ENCODE peak calls at places on chromosomes 2 and 18, in nine cellular contexts. One of them, this sample, is unnamed.

GRCh38 chr2:219733746-219734145 is 106.3 kb downstream of the SLC4A3 start:
- DNase-seq in effector CD4-positive, alpha-beta T cell: no peak
- DNase-seq in heart left ventricle: no peak
- DNase-seq in hippocampal formation: no peak
- DNase-seq in ACHN: no peak
- DNase-seq in tibial nerve: no peak
- DNase-seq in OCI-M1: no peak
- DNase-seq in HCEC 1CT: no peak
- DNase-seq in activated CD4-positive, CD25-positive, alpha-beta regulatory T cell: no peak
- DNase-seq in this sample: no peak

GRCh38 chr2:102367331-102367971 is 11.9 kb downstream of the IL18R1 start:
- DNase-seq in effector CD4-positive, alpha-beta T cell: no peak
- DNase-seq in heart left ventricle: no peak
- DNase-seq in hippocampal formation: no peak
- DNase-seq in ACHN: no peak
- DNase-seq in tibial nerve: no peak
- DNase-seq in OCI-M1: no peak
- DNase-seq in HCEC 1CT: no peak
- DNase-seq in activated CD4-positive, CD25-positive, alpha-beta regulatory T cell: no peak
- DNase-seq in this sample: no peak

GRCh38 chr2:11319939-11320338 is 24.5 kb downstream of the ROCK2 start:
- DNase-seq in effector CD4-positive, alpha-beta T cell: no peak
- DNase-seq in heart left ventricle: no peak
- DNase-seq in hippocampal formation: no peak
- DNase-seq in ACHN: no peak
- DNase-seq in tibial nerve: no peak
- DNase-seq in OCI-M1: no peak
- DNase-seq in HCEC 1CT: peak; percentile 68
- DNase-seq in activated CD4-positive, CD25-positive, alpha-beta regulatory T cell: no peak
- DNase-seq in this sample: no peak

GRCh38 chr2:70569559-70569958 is 15.9 kb upstream of the TGFA start:
- DNase-seq in effector CD4-positive, alpha-beta T cell: no peak
- DNase-seq in heart left ventricle: no peak
- DNase-seq in hippocampal formation: no peak
- DNase-seq in ACHN: no peak
- DNase-seq in tibial nerve: no peak
- DNase-seq in OCI-M1: no peak
- DNase-seq in HCEC 1CT: no peak
- DNase-seq in activated CD4-positive, CD25-positive, alpha-beta regulatory T cell: no peak
- DNase-seq in this sample: no peak

GRCh38 chr2:68943581-68944568 is 8.8 kb downstream of the GKN2 start:
- DNase-seq in effector CD4-positive, alpha-beta T cell: peak; percentile 44
- DNase-seq in heart left ventricle: peak; percentile 52
- DNase-seq in hippocampal formation: peak; percentile 16
- DNase-seq in ACHN: peak; percentile 80
- DNase-seq in tibial nerve: peak; percentile 80
- DNase-seq in OCI-M1: peak; percentile 65
- DNase-seq in HCEC 1CT: peak; percentile 58
- DNase-seq in activated CD4-positive, CD25-positive, alpha-beta regulatory T cell: no peak
- DNase-seq in this sample: no peak

GRCh38 chr2:11539317-11540147 is 5.7 kb downstream of the GREB1 start:
- DNase-seq in effector CD4-positive, alpha-beta T cell: no peak
- DNase-seq in heart left ventricle: no peak
- DNase-seq in hippocampal formation: no peak
- DNase-seq in ACHN: no peak
- DNase-seq in tibial nerve: peak; percentile 66
- DNase-seq in OCI-M1: no peak
- DNase-seq in HCEC 1CT: no peak
- DNase-seq in activated CD4-positive, CD25-positive, alpha-beta regulatory T cell: no peak
- DNase-seq in this sample: peak; percentile 91

GRCh38 chr2:71452565-71452964 is 796 bp upstream of the DYSF start:
- DNase-seq in effector CD4-positive, alpha-beta T cell: no peak
- DNase-seq in heart left ventricle: peak; percentile 55
- DNase-seq in hippocampal formation: no peak
- DNase-seq in ACHN: peak; percentile 65
- DNase-seq in tibial nerve: no peak
- DNase-seq in OCI-M1: peak; percentile 70
- DNase-seq in HCEC 1CT: peak; percentile 68
- DNase-seq in activated CD4-positive, CD25-positive, alpha-beta regulatory T cell: no peak
- DNase-seq in this sample: peak; percentile 62

GRCh38 chr2:70753978-70754377 is 14.0 kb downstream of the ADD2 start:
- DNase-seq in effector CD4-positive, alpha-beta T cell: no peak
- DNase-seq in heart left ventricle: no peak
- DNase-seq in hippocampal formation: no peak
- DNase-seq in ACHN: no peak
- DNase-seq in tibial nerve: no peak
- DNase-seq in OCI-M1: no peak
- DNase-seq in HCEC 1CT: no peak
- DNase-seq in activated CD4-positive, CD25-positive, alpha-beta regulatory T cell: no peak
- DNase-seq in this sample: no peak

GRCh38 chr2:146982393-146982846 is 862.4 kb upstream of the ACVR2A start:
- DNase-seq in effector CD4-positive, alpha-beta T cell: no peak
- DNase-seq in heart left ventricle: no peak
- DNase-seq in hippocampal formation: no peak
- DNase-seq in ACHN: no peak
- DNase-seq in tibial nerve: peak; percentile 16
- DNase-seq in OCI-M1: peak; percentile 38
- DNase-seq in HCEC 1CT: peak; percentile 98
- DNase-seq in activated CD4-positive, CD25-positive, alpha-beta regulatory T cell: no peak
- DNase-seq in this sample: no peak

GRCh38 chr18:10442551-10442971 is 11.9 kb upstream of the APCDD1 start:
- DNase-seq in effector CD4-positive, alpha-beta T cell: no peak
- DNase-seq in heart left ventricle: no peak
- DNase-seq in hippocampal formation: peak; percentile 69
- DNase-seq in ACHN: no peak
- DNase-seq in tibial nerve: no peak
- DNase-seq in OCI-M1: peak; percentile 55
- DNase-seq in HCEC 1CT: peak; percentile 26
- DNase-seq in activated CD4-positive, CD25-positive, alpha-beta regulatory T cell: no peak
- DNase-seq in this sample: no peak

GRCh38 chr2:30412392-30413321 is 34.4 kb upstream of the LCLAT1 start:
- DNase-seq in effector CD4-positive, alpha-beta T cell: no peak
- DNase-seq in heart left ventricle: peak; percentile 87
- DNase-seq in hippocampal formation: no peak
- DNase-seq in ACHN: no peak
- DNase-seq in tibial nerve: no peak
- DNase-seq in OCI-M1: no peak
- DNase-seq in HCEC 1CT: peak; percentile 27
- DNase-seq in activated CD4-positive, CD25-positive, alpha-beta regulatory T cell: no peak
- DNase-seq in this sample: no peak

GRCh38 chr2:173354601-173355131 is at the start of gene CDCA7:
- DNase-seq in effector CD4-positive, alpha-beta T cell: peak; percentile 9
- DNase-seq in heart left ventricle: peak; percentile 56
- DNase-seq in hippocampal formation: peak; percentile 11
- DNase-seq in ACHN: peak; percentile 81
- DNase-seq in tibial nerve: no peak
- DNase-seq in OCI-M1: peak; percentile 91
- DNase-seq in HCEC 1CT: peak; percentile 66
- DNase-seq in activated CD4-positive, CD25-positive, alpha-beta regulatory T cell: peak; percentile 19
- DNase-seq in this sample: peak; percentile 60

GRCh38 chr18:59954746-59955145 is 55.0 kb downstream of the PMAIP1 start:
- DNase-seq in effector CD4-positive, alpha-beta T cell: no peak
- DNase-seq in heart left ventricle: no peak
- DNase-seq in hippocampal formation: no peak
- DNase-seq in ACHN: no peak
- DNase-seq in tibial nerve: no peak
- DNase-seq in OCI-M1: no peak
- DNase-seq in HCEC 1CT: peak; percentile 61
- DNase-seq in activated CD4-positive, CD25-positive, alpha-beta regulatory T cell: no peak
- DNase-seq in this sample: no peak

GRCh38 chr2:88170472-88170892 is 336 bp downstream of the THNSL2 start:
- DNase-seq in effector CD4-positive, alpha-beta T cell: no peak
- DNase-seq in heart left ventricle: no peak
- DNase-seq in hippocampal formation: peak; percentile 51
- DNase-seq in ACHN: peak; percentile 14
- DNase-seq in tibial nerve: peak; percentile 30
- DNase-seq in OCI-M1: no peak
- DNase-seq in HCEC 1CT: no peak
- DNase-seq in activated CD4-positive, CD25-positive, alpha-beta regulatory T cell: no peak
- DNase-seq in this sample: no peak

GRCh38 chr18:27491772-27492171 is 306.7 kb upstream of the CHST9 start:
- DNase-seq in effector CD4-positive, alpha-beta T cell: no peak
- DNase-seq in heart left ventricle: no peak
- DNase-seq in hippocampal formation: no peak
- DNase-seq in ACHN: no peak
- DNase-seq in tibial nerve: no peak
- DNase-seq in OCI-M1: no peak
- DNase-seq in HCEC 1CT: no peak
- DNase-seq in activated CD4-positive, CD25-positive, alpha-beta regulatory T cell: no peak
- DNase-seq in this sample: no peak

GRCh38 chr2:96551605-96552283 is 15.2 kb downstream of the ARID5A start:
- DNase-seq in effector CD4-positive, alpha-beta T cell: no peak
- DNase-seq in heart left ventricle: no peak
- DNase-seq in hippocampal formation: no peak
- DNase-seq in ACHN: no peak
- DNase-seq in tibial nerve: no peak
- DNase-seq in OCI-M1: no peak
- DNase-seq in HCEC 1CT: no peak
- DNase-seq in activated CD4-positive, CD25-positive, alpha-beta regulatory T cell: no peak
- DNase-seq in this sample: no peak

GRCh38 chr2:37459095-37459981 is 114.9 kb downstream of the QPCT start:
- DNase-seq in effector CD4-positive, alpha-beta T cell: no peak
- DNase-seq in heart left ventricle: no peak
- DNase-seq in hippocampal formation: no peak
- DNase-seq in ACHN: no peak
- DNase-seq in tibial nerve: no peak
- DNase-seq in OCI-M1: peak; percentile 40
- DNase-seq in HCEC 1CT: peak; percentile 87
- DNase-seq in activated CD4-positive, CD25-positive, alpha-beta regulatory T cell: no peak
- DNase-seq in this sample: no peak

GRCh38 chr2:158894078-158894477 is 74.4 kb upstream of the TANC1 start:
- DNase-seq in effector CD4-positive, alpha-beta T cell: no peak
- DNase-seq in heart left ventricle: no peak
- DNase-seq in hippocampal formation: no peak
- DNase-seq in ACHN: no peak
- DNase-seq in tibial nerve: no peak
- DNase-seq in OCI-M1: no peak
- DNase-seq in HCEC 1CT: no peak
- DNase-seq in activated CD4-positive, CD25-positive, alpha-beta regulatory T cell: no peak
- DNase-seq in this sample: no peak

GRCh38 chr2:42458396-42458795 is 35.4 kb downstream of the KCNG3 start:
- DNase-seq in effector CD4-positive, alpha-beta T cell: no peak
- DNase-seq in heart left ventricle: no peak
- DNase-seq in hippocampal formation: no peak
- DNase-seq in ACHN: no peak
- DNase-seq in tibial nerve: no peak
- DNase-seq in OCI-M1: no peak
- DNase-seq in HCEC 1CT: no peak
- DNase-seq in activated CD4-positive, CD25-positive, alpha-beta regulatory T cell: no peak
- DNase-seq in this sample: no peak

GRCh38 chr2:10635430-10635829 is 54.3 kb downstream of the NOL10 start:
- DNase-seq in effector CD4-positive, alpha-beta T cell: no peak
- DNase-seq in heart left ventricle: no peak
- DNase-seq in hippocampal formation: no peak
- DNase-seq in ACHN: no peak
- DNase-seq in tibial nerve: no peak
- DNase-seq in OCI-M1: no peak
- DNase-seq in HCEC 1CT: no peak
- DNase-seq in activated CD4-positive, CD25-positive, alpha-beta regulatory T cell: no peak
- DNase-seq in this sample: no peak

GRCh38 chr2:120638450-120638849 is 97.2 kb upstream of the GLI2 start:
- DNase-seq in effector CD4-positive, alpha-beta T cell: no peak
- DNase-seq in heart left ventricle: no peak
- DNase-seq in hippocampal formation: no peak
- DNase-seq in ACHN: no peak
- DNase-seq in tibial nerve: no peak
- DNase-seq in OCI-M1: no peak
- DNase-seq in HCEC 1CT: no peak
- DNase-seq in activated CD4-positive, CD25-positive, alpha-beta regulatory T cell: no peak
- DNase-seq in this sample: no peak

GRCh38 chr2:234005126-234005525 is 45.4 kb upstream of the SPP2 start:
- DNase-seq in effector CD4-positive, alpha-beta T cell: no peak
- DNase-seq in heart left ventricle: no peak
- DNase-seq in hippocampal formation: no peak
- DNase-seq in ACHN: no peak
- DNase-seq in tibial nerve: no peak
- DNase-seq in OCI-M1: no peak
- DNase-seq in HCEC 1CT: no peak
- DNase-seq in activated CD4-positive, CD25-positive, alpha-beta regulatory T cell: no peak
- DNase-seq in this sample: no peak

GRCh38 chr2:101790856-101791255 is 93.3 kb downstream of the MAP4K4 start:
- DNase-seq in effector CD4-positive, alpha-beta T cell: no peak
- DNase-seq in heart left ventricle: peak; percentile 39
- DNase-seq in hippocampal formation: no peak
- DNase-seq in ACHN: no peak
- DNase-seq in tibial nerve: peak; percentile 68
- DNase-seq in OCI-M1: no peak
- DNase-seq in HCEC 1CT: no peak
- DNase-seq in activated CD4-positive, CD25-positive, alpha-beta regulatory T cell: no peak
- DNase-seq in this sample: no peak

GRCh38 chr2:23578964-23579671 is 194.1 kb downstream of the KLHL29 start:
- DNase-seq in effector CD4-positive, alpha-beta T cell: no peak
- DNase-seq in heart left ventricle: no peak
- DNase-seq in hippocampal formation: peak; percentile 16
- DNase-seq in ACHN: no peak
- DNase-seq in tibial nerve: no peak
- DNase-seq in OCI-M1: no peak
- DNase-seq in HCEC 1CT: no peak
- DNase-seq in activated CD4-positive, CD25-positive, alpha-beta regulatory T cell: no peak
- DNase-seq in this sample: no peak

GRCh38 chr2:216994231-216994997 is 134.6 kb upstream of the TNP1 start:
- DNase-seq in effector CD4-positive, alpha-beta T cell: no peak
- DNase-seq in heart left ventricle: no peak
- DNase-seq in hippocampal formation: no peak
- DNase-seq in ACHN: no peak
- DNase-seq in tibial nerve: no peak
- DNase-seq in OCI-M1: no peak
- DNase-seq in HCEC 1CT: no peak
- DNase-seq in activated CD4-positive, CD25-positive, alpha-beta regulatory T cell: no peak
- DNase-seq in this sample: no peak

GRCh38 chr2:29576231-29576630 is 345.2 kb downstream of the ALK start:
- DNase-seq in effector CD4-positive, alpha-beta T cell: no peak
- DNase-seq in heart left ventricle: no peak
- DNase-seq in hippocampal formation: no peak
- DNase-seq in ACHN: no peak
- DNase-seq in tibial nerve: no peak
- DNase-seq in OCI-M1: no peak
- DNase-seq in HCEC 1CT: no peak
- DNase-seq in activated CD4-positive, CD25-positive, alpha-beta regulatory T cell: no peak
- DNase-seq in this sample: peak; percentile 58

GRCh38 chr2:28896906-28897305 is 2.4 kb downstream of the WDR43 start:
- DNase-seq in effector CD4-positive, alpha-beta T cell: no peak
- DNase-seq in heart left ventricle: no peak
- DNase-seq in hippocampal formation: no peak
- DNase-seq in ACHN: peak; percentile 73
- DNase-seq in tibial nerve: no peak
- DNase-seq in OCI-M1: no peak
- DNase-seq in HCEC 1CT: peak; percentile 79
- DNase-seq in activated CD4-positive, CD25-positive, alpha-beta regulatory T cell: no peak
- DNase-seq in this sample: no peak

GRCh38 chr18:72444756-72445155 is 99.4 kb downstream of the CBLN2 start:
- DNase-seq in effector CD4-positive, alpha-beta T cell: no peak
- DNase-seq in heart left ventricle: no peak
- DNase-seq in hippocampal formation: no peak
- DNase-seq in ACHN: no peak
- DNase-seq in tibial nerve: no peak
- DNase-seq in OCI-M1: no peak
- DNase-seq in HCEC 1CT: no peak
- DNase-seq in activated CD4-positive, CD25-positive, alpha-beta regulatory T cell: no peak
- DNase-seq in this sample: no peak

GRCh38 chr2:230658877-230659652 is 53.6 kb upstream of the CAB39 start:
- DNase-seq in effector CD4-positive, alpha-beta T cell: no peak
- DNase-seq in heart left ventricle: no peak
- DNase-seq in hippocampal formation: no peak
- DNase-seq in ACHN: no peak
- DNase-seq in tibial nerve: no peak
- DNase-seq in OCI-M1: peak; percentile 99
- DNase-seq in HCEC 1CT: no peak
- DNase-seq in activated CD4-positive, CD25-positive, alpha-beta regulatory T cell: peak; percentile 49
- DNase-seq in this sample: no peak

GRCh38 chr2:221943078-221943810 is 355.6 kb downstream of the PAX3 start:
- DNase-seq in effector CD4-positive, alpha-beta T cell: no peak
- DNase-seq in heart left ventricle: peak; percentile 23
- DNase-seq in hippocampal formation: no peak
- DNase-seq in ACHN: peak; percentile 19
- DNase-seq in tibial nerve: peak; percentile 67
- DNase-seq in OCI-M1: no peak
- DNase-seq in HCEC 1CT: peak; percentile 84
- DNase-seq in activated CD4-positive, CD25-positive, alpha-beta regulatory T cell: no peak
- DNase-seq in this sample: no peak

GRCh38 chr18:31102020-31102684 is at the start of gene DSC2:
- DNase-seq in effector CD4-positive, alpha-beta T cell: no peak
- DNase-seq in heart left ventricle: peak; percentile 25
- DNase-seq in hippocampal formation: no peak
- DNase-seq in ACHN: no peak
- DNase-seq in tibial nerve: no peak
- DNase-seq in OCI-M1: no peak
- DNase-seq in HCEC 1CT: no peak
- DNase-seq in activated CD4-positive, CD25-positive, alpha-beta regulatory T cell: no peak
- DNase-seq in this sample: peak; percentile 72